ENCODE peak calls at places on chromosome 20, in six cellular contexts. J, E, F, W, L and S are unnamed samples.

GRCh38 chr20:35283441-35284266 is 918 bp downstream of the EIF6 start:
- DNase-seq in J (peak), E (no peak), F (no peak), W (no peak), L (no peak), S (peak)

GRCh38 chr20:54995021-54995420 is 519.6 kb downstream of the DOK5 start:
- DNase-seq in J (no peak), E (no peak), F (no peak), W (no peak), L (no peak), S (no peak)

GRCh38 chr20:7410150-7410549 is 530.1 kb downstream of the HAO1 start:
- DNase-seq in J (no peak), E (no peak), F (no peak), W (no peak), L (no peak), S (no peak)

GRCh38 chr20:9375221-9375681 is 139.1 kb upstream of the LAMP5 start:
- DNase-seq in J (no peak), E (no peak), F (no peak), W (no peak), L (no peak), S (no peak)

GRCh38 chr20:461254-462198 is 807 bp downstream of the TBC1D20 start:
- DNase-seq in J (no peak), E (no peak), F (no peak), W (no peak), L (no peak), S (no peak)

GRCh38 chr20:31869942-31870702 is at the start of the genes DUSP15 and TTLL9:
- DNase-seq in J (peak), E (no peak), F (peak), W (no peak), L (no peak), S (no peak)

GRCh38 chr20:56776345-56776744 is 147.2 kb downstream of the TFAP2C start:
- DNase-seq in J (no peak), E (no peak), F (no peak), W (no peak), L (no peak), S (no peak)

GRCh38 chr20:881051-881820 is 34.9 kb downstream of the ANGPT4 start:
- DNase-seq in J (no peak), E (no peak), F (no peak), W (peak), L (no peak), S (peak)

GRCh38 chr20:1391640-1392442 is 1.0 kb downstream of the FKBP1A start:
- DNase-seq in J (peak), E (no peak), F (peak), W (no peak), L (no peak), S (no peak)

GRCh38 chr20:4151991-4152695 is 136.8 kb upstream of the RNF24 start:
- DNase-seq in J (no peak), E (no peak), F (no peak), W (peak), L (no peak), S (no peak)

GRCh38 chr20:63531686-63532448 is 5.3 kb downstream of the PTK6 start:
- DNase-seq in J (no peak), E (no peak), F (peak), W (no peak), L (no peak), S (no peak)

DNA sequence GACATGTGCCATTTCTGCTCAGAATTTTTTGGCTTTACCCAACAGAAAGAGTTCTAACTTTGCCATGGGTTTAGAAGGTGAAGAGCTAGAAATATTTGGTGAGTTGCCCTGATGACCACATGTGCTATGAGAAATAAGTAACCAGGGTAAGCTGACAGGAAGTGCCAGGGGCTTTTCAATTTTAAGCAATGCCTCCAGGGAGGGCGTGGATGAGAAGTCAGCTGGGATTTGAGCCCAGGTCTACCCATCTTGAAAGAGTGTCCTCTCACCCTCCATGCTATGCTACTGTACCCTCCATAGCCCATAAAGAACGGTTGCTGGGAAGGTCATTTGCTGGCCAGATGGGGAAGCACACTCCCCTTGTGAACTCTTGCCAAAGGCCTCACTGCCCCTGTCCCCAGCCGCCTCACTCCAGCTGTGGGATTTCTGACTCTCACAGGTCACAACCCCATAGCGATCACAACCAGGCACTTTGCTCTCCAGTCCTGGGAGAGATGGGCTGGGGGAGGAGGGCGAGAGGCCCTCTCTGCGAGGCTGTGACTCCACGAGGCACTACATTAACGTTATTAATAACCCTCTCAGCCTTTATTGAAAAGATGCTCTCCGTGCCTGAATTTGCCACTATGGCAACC is 291.0 kb downstream of the DHX35 start:
- DNase-seq in J (no peak), E (no peak), F (no peak), W (no peak), L (no peak), S (no peak)
- TF ChIP-seq GABPA in J (no peak), E (no peak), F (no peak), W (no peak), L (no peak), S (no peak)

DNA sequence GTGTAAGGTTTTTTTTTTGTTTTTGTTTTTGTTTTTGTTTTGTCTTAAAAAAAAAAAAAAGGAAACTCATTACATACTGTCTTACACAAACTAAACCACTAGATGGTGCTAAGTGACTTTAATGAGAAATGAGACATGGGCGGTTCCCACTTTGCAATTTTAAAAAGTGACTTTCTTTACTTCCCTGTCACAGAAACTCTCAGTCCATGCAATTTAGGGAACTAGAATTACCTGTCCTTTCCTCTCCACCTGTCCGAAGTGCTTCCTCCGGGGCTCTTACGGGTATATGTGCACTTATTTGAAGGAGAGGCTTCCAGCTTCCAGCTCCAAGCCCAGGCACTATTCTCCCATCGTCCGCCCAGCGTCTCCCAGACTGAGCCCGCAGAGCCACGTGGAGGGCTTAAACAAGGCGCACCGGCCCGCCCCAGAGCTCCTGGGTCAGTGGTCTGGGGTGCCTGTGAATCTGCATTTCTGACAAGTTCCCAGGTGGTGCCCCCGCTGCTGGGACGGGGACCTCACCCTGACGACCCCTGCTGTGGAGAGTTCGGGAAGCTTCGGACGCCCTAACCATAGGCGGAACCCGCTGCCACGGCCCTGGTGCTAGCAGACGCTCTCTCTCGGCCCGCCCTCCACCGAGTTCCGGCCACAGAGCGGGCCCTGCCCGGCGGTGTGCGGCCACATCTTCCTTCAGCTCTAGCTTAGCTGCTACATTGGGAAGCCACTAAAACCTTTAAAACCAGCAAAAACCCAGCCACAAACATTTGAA is 26.1 kb downstream of the BFSP1 start:
- DNase-seq in J (peak), E (peak), F (peak), W (peak), L (no peak), S (peak)
- TF ChIP-seq GABPA in J (no peak), E (peak), F (no peak), W (no peak), L (no peak), S (no peak)

DNA sequence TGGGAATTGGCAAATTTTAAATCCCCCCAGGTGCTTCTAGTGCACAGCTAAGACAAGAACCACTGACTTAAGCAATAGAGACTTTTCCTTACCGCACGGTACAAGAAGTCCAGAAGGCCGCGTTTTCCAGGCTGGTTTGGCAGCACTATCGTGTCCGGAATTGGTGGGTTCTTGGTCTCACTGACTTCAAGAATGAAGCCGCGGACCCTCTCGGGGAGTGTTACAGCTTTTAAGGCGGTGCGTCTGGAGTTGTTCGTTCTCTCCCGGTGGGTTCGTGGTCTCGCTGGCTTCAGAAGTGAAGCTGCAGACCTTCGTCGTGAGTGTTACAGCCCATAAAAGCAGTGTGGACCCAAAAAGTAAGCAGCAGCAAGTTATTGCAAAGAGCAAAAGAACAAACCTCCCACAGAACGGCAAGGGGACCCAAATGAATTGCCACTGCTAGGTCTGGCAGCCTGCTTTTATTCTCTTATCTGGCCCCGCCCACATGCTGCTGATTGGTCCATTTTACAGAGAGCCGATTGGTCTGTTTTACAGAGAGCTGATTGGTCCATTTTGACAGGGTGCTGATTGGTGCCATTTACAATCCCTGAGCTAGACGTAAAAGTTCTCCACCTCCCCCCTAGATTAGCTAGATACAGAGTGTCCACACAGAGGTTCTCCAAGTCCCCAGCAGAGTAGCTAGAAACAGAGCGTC is 264.5 kb downstream of the PREX1 start:
- DNase-seq in J (no peak), E (no peak), F (no peak), W (no peak), L (no peak), S (no peak)
- TF ChIP-seq GABPA in J (no peak), E (no peak), F (no peak), W (no peak), L (no peak), S (no peak)

DNA sequence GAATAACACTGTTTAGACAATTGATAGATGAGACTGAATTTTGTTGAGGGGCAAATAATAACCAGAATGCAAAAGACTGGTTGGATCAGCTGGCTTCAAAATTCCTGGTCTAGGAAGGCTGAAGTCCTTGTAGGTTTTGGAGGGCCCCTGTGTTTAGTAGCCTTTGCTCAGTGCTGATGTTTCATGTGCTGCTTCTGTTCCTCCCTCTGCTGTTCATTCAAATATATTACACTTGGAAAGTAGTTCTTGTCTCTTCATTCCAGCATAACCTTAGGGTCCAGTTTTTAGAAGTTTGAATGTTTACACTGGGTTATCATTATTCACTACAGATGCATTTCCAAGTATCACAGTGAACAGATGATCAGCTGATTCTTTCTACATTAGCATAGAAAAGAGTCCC is 72.5 kb downstream of the FLRT3 start:
- DNase-seq in J (no peak), E (peak), F (peak), W (no peak), L (no peak), S (no peak)
- TF ChIP-seq GABPA in J (no peak), E (no peak), F (no peak), W (no peak), L (no peak), S (no peak)

GRCh38 chr20:38300433-38300832 is 3.5 kb upstream of the BPI start:
- DNase-seq in J (no peak), E (no peak), F (no peak), W (no peak), L (no peak), S (no peak)

GRCh38 chr20:38299963-38300362 is 4.0 kb upstream of the BPI start:
- DNase-seq in J (no peak), E (no peak), F (no peak), W (no peak), L (no peak), S (peak)

GRCh38 chr20:38297916-38298674 is 5.9 kb upstream of the BPI start:
- DNase-seq in J (no peak), E (no peak), F (no peak), W (no peak), L (no peak), S (no peak)

GRCh38 chr20:38296433-38296832 is 7.5 kb upstream of the BPI start:
- DNase-seq in J (no peak), E (no peak), F (no peak), W (no peak), L (no peak), S (no peak)

GRCh38 chr20:38298768-38299288 is 5.1 kb upstream of the BPI start:
- DNase-seq in J (no peak), E (no peak), F (peak), W (no peak), L (no peak), S (peak)
- TF ChIP-seq GABPA in J (no peak), E (no peak), F (no peak), W (no peak), L (no peak), S (no peak)

GRCh38 chr20:24148372-24148771 is 159.8 kb upstream of the GGTLC1 start:
- DNase-seq in J (no peak), E (no peak), F (no peak), W (peak), L (no peak), S (peak)

GRCh38 chr20:24147961-24148360 is 159.4 kb upstream of the GGTLC1 start:
- DNase-seq in J (no peak), E (no peak), F (no peak), W (no peak), L (no peak), S (no peak)

GRCh38 chr20:24146231-24146634 is 157.7 kb upstream of the GGTLC1 start:
- DNase-seq in J (no peak), E (no peak), F (no peak), W (no peak), L (no peak), S (no peak)

GRCh38 chr20:24149175-24149574 is 160.6 kb upstream of the GGTLC1 start:
- DNase-seq in J (no peak), E (no peak), F (no peak), W (no peak), L (no peak), S (no peak)

GRCh38 chr20:24147479-24147878 is 158.9 kb upstream of the GGTLC1 start:
- DNase-seq in J (no peak), E (no peak), F (no peak), W (no peak), L (no peak), S (no peak)
- TF ChIP-seq GABPA in J (no peak), E (no peak), F (no peak), W (no peak), L (no peak), S (no peak)

DNA sequence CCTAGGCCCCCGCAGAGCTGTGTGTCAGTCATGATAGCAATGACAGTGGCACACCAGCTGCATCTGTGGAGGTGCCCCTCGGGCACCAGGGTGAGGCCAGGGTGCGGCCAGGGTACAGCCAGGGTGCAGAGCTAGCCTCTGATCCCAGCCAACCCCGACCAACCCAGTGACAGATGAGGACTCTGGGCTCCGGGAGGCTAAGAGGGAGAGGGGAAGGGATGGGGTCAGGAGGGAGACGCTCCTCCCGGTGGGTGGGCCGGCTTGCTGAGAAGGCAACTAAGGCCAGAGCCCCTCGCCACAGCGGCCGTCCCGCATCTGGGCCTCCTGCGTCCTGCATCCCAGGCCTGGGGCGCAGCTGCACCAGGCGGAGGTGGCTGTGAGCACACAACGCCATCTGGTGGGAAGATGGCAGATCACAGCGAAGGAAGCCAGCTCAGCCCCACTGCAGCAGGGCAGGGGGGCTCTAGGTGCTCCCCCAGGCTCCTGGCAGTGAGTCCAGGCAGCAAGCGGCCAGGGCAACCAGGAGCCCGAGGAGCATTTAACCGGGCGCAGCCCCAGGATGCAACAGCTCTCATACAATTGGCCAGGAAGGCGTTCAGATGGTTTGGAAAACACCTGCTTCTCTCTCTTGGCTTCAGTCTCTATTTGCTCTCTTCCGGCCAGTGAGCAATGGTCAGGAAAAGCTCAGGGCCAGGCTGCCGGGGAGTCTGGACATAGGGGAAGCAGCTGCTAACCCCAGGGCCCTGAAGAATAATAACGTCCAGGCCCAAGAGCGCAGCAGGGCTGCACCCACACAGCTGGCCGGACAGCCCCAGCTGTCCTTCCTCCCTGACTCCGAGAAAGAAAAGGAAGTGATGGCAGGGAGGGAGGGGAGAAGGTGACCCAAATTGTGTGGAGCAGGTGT is 169.4 kb downstream of the TAF4 start:
- DNase-seq in J (peak), E (peak), F (peak), W (no peak), L (peak), S (peak)
- TF ChIP-seq GABPA in J (no peak), E (no peak), F (no peak), W (no peak), L (peak), S (no peak)